ENCODE peak calls at places on chromosomes 5 and 9, in seven cellular contexts. F is nephron progenitor cell, H is RWPE1, M is HFF-Myc, C is astrocyte of the spinal cord, K is right atrium auricular region, L is colonic mucosa. T is an unnamed sample.

GRCh38 chr9:98226516-98226915 is 28.9 kb downstream of the TBC1D2 start:
- DNase-seq in H (no peak), L (no peak), F (no peak), C (no peak), K (no peak), M (no peak), T (no peak)

GRCh38 chr5:139744471-139745120 is 51.0 kb upstream of the PSD2 start:
- DNase-seq in K (no peak), L (no peak), M (no peak), C (no peak), H (no peak), F (no peak), T (no peak)

GRCh38 chr9:79233542-79233941 is 338.2 kb upstream of the TLE4 start:
- DNase-seq in M (no peak), K (no peak), L (no peak), F (no peak), C (peak), H (peak), T (no peak)

GRCh38 chr5:43780586-43780985 is 177.6 kb downstream of the NNT start:
- DNase-seq in L (no peak), C (peak), K (no peak), M (no peak), H (no peak), F (no peak), T (no peak)

GRCh38 chr9:34079181-34079580 is 30.5 kb upstream of the UBAP2 start:
- DNase-seq in K (no peak), F (no peak), C (peak), H (peak), M (no peak), L (no peak), T (no peak)

GRCh38 chr5:127875235-127876021 is 172.2 kb downstream of the CCDC192 start:
- DNase-seq in C (peak), L (peak), K (no peak), F (peak), M (peak), H (peak), T (peak)

GRCh38 chr5:16791036-16791705 is 144.9 kb downstream of the MYO10 start:
- DNase-seq in F (peak), H (peak), C (peak), M (peak), K (no peak), L (peak), T (peak)

GRCh38 chr5:129930221-129930620 is 26.0 kb downstream of the CHSY3 start:
- DNase-seq in C (no peak), F (no peak), L (no peak), H (no peak), M (no peak), K (no peak), T (no peak)

DNA sequence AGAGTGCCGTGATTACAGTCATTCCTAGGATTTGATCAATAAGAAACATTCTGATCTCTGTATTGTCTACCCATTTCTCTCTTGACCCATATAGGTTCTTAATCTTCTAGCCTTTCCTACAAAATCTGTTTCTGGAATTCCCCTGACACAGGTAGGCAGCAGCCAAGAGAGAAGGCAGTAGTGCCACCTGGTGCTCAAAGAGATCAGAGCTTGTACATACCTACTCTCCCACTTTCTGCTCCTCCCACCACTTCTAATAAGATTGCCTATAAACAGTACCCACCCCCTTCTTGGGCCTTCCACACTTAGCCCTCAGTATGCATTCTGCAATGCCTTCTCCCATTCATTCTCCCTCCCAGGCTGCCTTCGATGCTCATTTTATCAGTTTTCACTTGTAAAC is 117.4 kb upstream of the RORB start:
- DNase-seq in H (peak), K (no peak), C (peak), L (no peak), F (peak), M (no peak), T (peak)
- TF ChIP-seq CTCF in H (peak), K (no peak), C (peak), L (no peak), F (peak), M (no peak), T (no peak)

DNA sequence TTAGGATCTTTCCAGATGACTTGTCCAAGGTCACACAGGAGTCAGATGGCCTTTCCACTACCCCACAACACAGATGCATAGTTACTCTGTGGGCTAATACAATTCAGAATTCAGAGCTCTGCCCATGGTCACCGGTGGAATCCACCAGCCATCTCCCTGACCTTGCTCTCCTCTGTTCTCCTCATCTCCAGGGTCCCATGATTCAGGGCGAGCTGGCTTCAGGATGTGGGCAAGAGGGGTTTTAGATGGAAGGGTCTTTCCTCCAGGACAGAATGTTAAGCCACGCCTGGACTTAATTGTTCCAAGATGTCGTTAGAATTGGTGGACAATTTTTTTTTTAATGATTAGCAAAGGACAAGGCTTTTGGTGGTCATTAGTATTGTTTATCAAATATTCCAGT is 81.7 kb upstream of the LARP1 start:
- DNase-seq in K (no peak), H (no peak), L (no peak), C (no peak), F (no peak), M (no peak), T (no peak)
- TF ChIP-seq CTCF in K (no peak), H (no peak), L (no peak), C (no peak), F (no peak), M (no peak), T (no peak)

DNA sequence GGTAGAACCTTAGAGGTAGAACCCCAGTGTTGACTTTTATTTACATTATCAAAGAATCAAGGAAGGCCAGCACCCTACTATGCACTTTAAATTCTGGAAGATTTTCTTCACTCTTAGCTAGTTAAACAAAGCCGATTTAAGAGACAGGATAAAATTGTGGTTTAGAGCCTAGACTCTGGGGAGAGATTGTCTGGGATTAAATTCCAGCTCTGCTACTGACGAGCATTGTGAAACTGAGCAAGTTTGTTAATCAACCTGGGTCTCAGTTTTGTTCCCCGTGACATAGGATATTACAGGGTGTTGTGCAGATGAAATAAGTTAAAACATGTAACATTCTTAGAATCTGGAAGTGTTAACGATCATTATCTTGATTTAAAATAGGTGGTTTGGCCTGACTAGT is 83.5 kb downstream of the FEM1C start:
- DNase-seq in M (no peak), H (no peak), F (no peak), L (no peak), C (no peak), K (no peak), T (no peak)
- TF ChIP-seq CTCF in M (no peak), H (no peak), F (no peak), L (no peak), C (no peak), K (no peak), T (no peak)

GRCh38 chr5:24487371-24487770 is 157.4 kb downstream of the CDH10 start:
- DNase-seq in M (no peak), L (no peak), H (no peak), C (no peak), F (no peak), K (no peak), T (no peak)

GRCh38 chr5:24491482-24491881 is 153.3 kb downstream of the CDH10 start:
- DNase-seq in C (no peak), H (no peak), M (no peak), L (no peak), K (no peak), F (no peak), T (no peak)

GRCh38 chr5:24492231-24492630 is 152.5 kb downstream of the CDH10 start:
- DNase-seq in F (no peak), H (no peak), K (no peak), M (no peak), C (no peak), L (no peak), T (no peak)
- TF ChIP-seq CTCF in F (no peak), H (no peak), K (no peak), M (no peak), C (no peak), L (no peak), T (no peak)

T was measured in Calu3.